ENCODE peak calls at places on chromosomes 13 and 19, in six cellular contexts. Q, O, Y, W, K and H are unnamed samples.

GRCh38 chr19:13154911-13155471 is 4.8 kb downstream of the IER2 start:
- DNase-seq in K (no peak), W (peak; percentile 32), O (peak; percentile 93), Q (peak; percentile 72), Y (no peak), H (no peak)

GRCh38 chr19:45939792-45940514 is 25.4 kb upstream of the NANOS2 start:
- DNase-seq in K (no peak), O (no peak), Q (no peak), W (no peak), Y (no peak), H (no peak)

GRCh38 chr19:7928741-7929701 is 3.1 kb upstream of the CTXN1 start:
- DNase-seq in Y (no peak), K (no peak), O (no peak), W (no peak), Q (peak; percentile 63), H (no peak)

GRCh38 chr13:44573071-44573470 is 3.1 kb downstream of the TSC22D1 start:
- DNase-seq in W (peak; percentile 42), Y (no peak), O (no peak), Q (no peak), K (no peak), H (no peak)

GRCh38 chr19:10854350-10855089 is 6.3 kb downstream of the C19orf38 start:
- DNase-seq in Y (no peak), W (no peak), K (no peak), O (no peak), Q (no peak), H (no peak)

GRCh38 chr19:30423481-30423880 is 51.3 kb downstream of the ZNF536 start:
- DNase-seq in Q (no peak), O (no peak), Y (no peak), W (no peak), K (no peak), H (no peak)

GRCh38 chr19:35351441-35352176 is 3.9 kb downstream of the FFAR1 start:
- DNase-seq in K (no peak), W (no peak), Y (no peak), O (no peak), Q (no peak), H (no peak)

GRCh38 chr19:41646589-41647204 is 19.8 kb upstream of the CEACAM4 start:
- DNase-seq in O (no peak), K (no peak), Y (no peak), W (no peak), Q (peak; percentile 47), H (no peak)

GRCh38 chr19:34461375-34462100 is 20.0 kb upstream of the WTIP start:
- DNase-seq in Y (no peak), K (no peak), Q (no peak), W (no peak), O (no peak), H (no peak)

GRCh38 chr19:584240-585001 is 5.3 kb upstream of the HCN2 start:
- DNase-seq in Q (peak; percentile 50), W (no peak), Y (no peak), O (peak; percentile 71), K (peak; percentile 42), H (peak; percentile 52)

GRCh38 chr13:74040200-74040599 is 94.0 kb downstream of the KLF12 start:
- DNase-seq in K (no peak), W (no peak), O (peak; percentile 28), Q (peak; percentile 13), Y (no peak), H (no peak)

GRCh38 chr13:79448413-79448812 is 32.5 kb upstream of the NDFIP2 start:
- DNase-seq in O (no peak), W (no peak), K (no peak), Y (no peak), Q (no peak), H (no peak)

GRCh38 chr13:91406619-91407018 is 8.2 kb downstream of the GPC5 start:
- DNase-seq in K (no peak), Y (no peak), O (no peak), W (peak; percentile 14), Q (no peak), H (no peak)

GRCh38 chr13:106036870-106037269 is 498.6 kb downstream of the EFNB2 start:
- DNase-seq in K (no peak), Q (no peak), Y (no peak), W (no peak), O (no peak), H (no peak)

GRCh38 chr19:45008554-45008953 is 7.3 kb downstream of the RELB start:
- DNase-seq in O (no peak), Q (no peak), W (no peak), Y (no peak), K (no peak), H (no peak)

GRCh38 chr13:47168086-47168485 is 271.2 kb upstream of the HTR2A start:
- DNase-seq in K (no peak), W (no peak), Q (no peak), O (no peak), Y (no peak), H (no peak)

GRCh38 chr13:95858286-95859075 is 181.5 kb downstream of the DNAJC3 start:
- DNase-seq in Y (no peak), W (no peak), K (no peak), O (no peak), Q (no peak), H (no peak)

GRCh38 chr19:17391371-17392151 is 2.4 kb downstream of the CCDC194 start:
- DNase-seq in Q (no peak), K (no peak), W (no peak), Y (no peak), O (no peak), H (no peak)